ENCODE peak calls at places on chromosomes 3 and 15, in five cellular contexts. N is PC-3, R is astrocyte, Z is fibroblast of lung, D is HepG2. F is an unnamed sample.

GRCh38 chr15:34436126-34436955 is 1.3 kb downstream of the GOLGA8A start:
- DNase-seq in N (peak), R (peak), Z (peak), D (no peak), F (no peak)

GRCh38 chr3:108951802-108952474 is 1.7 kb downstream of the GUCA1C start:
- DNase-seq in N (no peak), R (no peak), Z (no peak), D (no peak), F (no peak)

GRCh38 chr3:71721002-71721401 is 4.2 kb downstream of the EIF4E3 start:
- DNase-seq in N (no peak), R (no peak), Z (no peak), D (no peak), F (no peak)

GRCh38 chr3:42071720-42072582 is 19.2 kb upstream of the TRAK1 start:
- DNase-seq in N (peak), R (peak), Z (peak), D (peak), F (peak)

GRCh38 chr3:192907784-192908183 is 9.9 kb downstream of the MB21D2 start:
- DNase-seq in N (peak), R (no peak), Z (no peak), D (no peak), F (peak)

GRCh38 chr15:99126195-99126594 is 21.3 kb downstream of the SYNM start:
- DNase-seq in N (no peak), R (no peak), Z (no peak), D (no peak), F (no peak)

GRCh38 chr15:92617197-92618037 is 38.2 kb downstream of the FAM174B start:
- DNase-seq in N (peak), R (peak), Z (peak), D (peak), F (peak)

GRCh38 chr15:74384566-74385441 is 17.4 kb upstream of the CYP11A1 start:
- DNase-seq in N (peak), R (peak), Z (no peak), D (no peak), F (no peak)

GRCh38 chr3:1348547-1348946 is 255.7 kb downstream of the CNTN6 start:
- DNase-seq in N (no peak), R (no peak), Z (peak), D (no peak), F (no peak)

GRCh38 chr3:134598813-134599563 is 51.8 kb downstream of the KY start:
- DNase-seq in N (no peak), R (no peak), Z (no peak), D (no peak), F (no peak)

GRCh38 chr3:9448643-9449042 is 51.2 kb downstream of the SETD5 start:
- DNase-seq in N (no peak), R (no peak), Z (no peak), D (no peak), F (no peak)

GRCh38 chr3:159189994-159190669 is 388.3 kb downstream of the MFSD1 start:
- DNase-seq in N (peak), R (peak), Z (no peak), D (no peak), F (no peak)

GRCh38 chr3:186783731-186784515 is 546 bp downstream of the EIF4A2 start:
- DNase-seq in N (peak), R (peak), Z (peak), D (peak), F (peak)

GRCh38 chr3:197555281-197556261 is at the start of gene BDH1:
- DNase-seq in N (peak), R (peak), Z (no peak), D (no peak), F (peak)

GRCh38 chr3:55515550-55516246 is 28.6 kb upstream of the WNT5A start:
- DNase-seq in N (no peak), R (no peak), Z (no peak), D (no peak), F (no peak)

GRCh38 chr3:123331006-123331405 is 117.9 kb downstream of the ADCY5 start:
- DNase-seq in N (no peak), R (no peak), Z (no peak), D (no peak), F (no peak)

GRCh38 chr3:64685800-64686445 is 1.9 kb downstream of the ADAMTS9 start:
- DNase-seq in N (no peak), R (peak), Z (peak), D (peak), F (peak)

GRCh38 chr15:77542491-77543001 is 90.2 kb downstream of the LINGO1 start:
- DNase-seq in N (peak), R (peak), Z (no peak), D (no peak), F (no peak)

GRCh38 chr3:150635076-150635475 is 32.0 kb downstream of the SELENOT start:
- DNase-seq in N (no peak), R (no peak), Z (no peak), D (no peak), F (no peak)

GRCh38 chr3:192187485-192188051 is 539.8 kb downstream of the FGF12 start:
- DNase-seq in N (no peak), R (peak), Z (peak), D (no peak), F (no peak)

GRCh38 chr15:28981351-28981720 is 95.6 kb downstream of the APBA2 start:
- DNase-seq in N (no peak), R (peak), Z (no peak), D (no peak), F (no peak)

GRCh38 chr15:79524531-79524930 is 92.4 kb downstream of the MINAR1 start:
- DNase-seq in N (no peak), R (no peak), Z (no peak), D (no peak), F (no peak)

GRCh38 chr3:14844386-14845170 is 25.8 kb downstream of the FGD5 start:
- DNase-seq in N (no peak), R (no peak), Z (no peak), D (no peak), F (no peak)

GRCh38 chr15:90871716-90872480 is 3.5 kb downstream of the FURIN start:
- DNase-seq in N (no peak), R (no peak), Z (no peak), D (no peak), F (peak)

GRCh38 chr15:61910839-61911369 is 149.3 kb downstream of the VPS13C start:
- DNase-seq in N (no peak), R (no peak), Z (peak), D (no peak), F (no peak)

GRCh38 chr15:25185156-25185710 is 230.4 kb downstream of the SNRPN start:
- DNase-seq in N (no peak), R (no peak), Z (no peak), D (no peak), F (no peak)

GRCh38 chr3:142968319-142968718 is 4.8 kb upstream of the PAQR9 start:
- DNase-seq in N (no peak), R (no peak), Z (no peak), D (no peak), F (no peak)

GRCh38 chr3:51718547-51719412 is 11.9 kb downstream of the GRM2 start:
- DNase-seq in N (peak), R (no peak), Z (peak), D (peak), F (peak)

GRCh38 chr3:173945801-173946200 is 548.3 kb downstream of the NLGN1 start:
- DNase-seq in N (no peak), R (no peak), Z (no peak), D (no peak), F (no peak)

GRCh38 chr3:141074529-141074928 is 23.4 kb downstream of the SPSB4 start:
- DNase-seq in N (no peak), R (no peak), Z (no peak), D (no peak), F (no peak)

GRCh38 chr3:72567474-72567873 is 280.8 kb downstream of the SHQ1 start:
- DNase-seq in N (no peak), R (no peak), Z (no peak), D (peak), F (no peak)

GRCh38 chr3:184228376-184229137 is 828 bp upstream of the VWA5B2 start:
- DNase-seq in N (no peak), R (no peak), Z (no peak), D (no peak), F (no peak)

GRCh38 chr3:184229424-184230080 is at the start of gene VWA5B2:
- DNase-seq in N (peak), R (peak), Z (peak), D (peak), F (peak)

GRCh38 chr3:184230603-184231528 is 1.5 kb downstream of the VWA5B2 start:
- DNase-seq in N (peak), R (no peak), Z (no peak), D (no peak), F (no peak)

GRCh38 chr3:184231671-184232070 is 2.3 kb downstream of the VWA5B2 start:
- DNase-seq in N (no peak), R (no peak), Z (no peak), D (no peak), F (no peak)

GRCh38 chr3:184230081-184230602 is 757 bp downstream of the VWA5B2 start:
- DNase-seq in N (no peak), R (no peak), Z (no peak), D (peak), F (peak)
- TF ChIP-seq EZH2 in N (peak), R (peak), Z (no peak), D (no peak), F (peak)

DNA sequence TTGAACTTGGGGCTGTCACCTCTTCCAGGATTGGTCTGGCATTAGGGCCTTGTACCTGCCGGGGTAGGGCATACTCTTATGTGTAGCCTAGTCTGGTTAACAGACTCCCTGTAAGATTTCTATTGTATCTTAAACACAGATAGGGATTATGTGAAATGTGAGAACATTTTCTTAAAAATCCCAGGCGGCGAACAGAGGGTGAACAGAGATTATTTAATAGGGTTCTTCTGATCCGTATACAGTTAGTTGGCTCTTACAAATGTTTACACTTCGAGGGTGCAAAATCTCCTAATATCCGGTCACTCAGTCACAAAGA is 791 bp downstream of the PLCL2 start:
- DNase-seq in N (peak), R (no peak), Z (peak), D (no peak), F (no peak)
- H3K4me3 ChIP-seq in N (peak), R (peak), Z (peak), D (no peak), F (peak)

GRCh38 chr15:64151727-64152506 is at the start of gene SNX22:
- DNase-seq in N (no peak), R (no peak), Z (no peak), D (no peak), F (peak)
- TF ChIP-seq EZH2 in N (no peak), R (peak), Z (peak), D (no peak), F (peak)

GRCh38 chr3:50139308-50139707 is 15.8 kb upstream of the SEMA3F start:
- DNase-seq in N (no peak), R (no peak), Z (no peak), D (no peak), F (no peak)
- H3K4me3 ChIP-seq in N (no peak), R (no peak), Z (no peak), D (no peak), F (no peak)

GRCh38 chr15:89613031-89613430 is 37.8 kb downstream of the TICRR start:
- DNase-seq in N (no peak), R (no peak), Z (no peak), D (no peak), F (no peak)
- TF ChIP-seq EZH2 in N (no peak), R (no peak), Z (no peak), D (no peak), F (no peak)